ENCODE peak calls at places on chromosomes 3 and 15, in four cellular contexts. E is IMR-90, V is H1, S is K562. G is an unnamed sample.
A peak's percentile ranks its signal among the peaks of the same experiment; 100 is the strongest.

GRCh38 chr3:167575000-167575399 is 78.7 kb downstream of the WDR49 start:
- DNase-seq in E (no peak), V (no peak), S (no peak), G (no peak)

GRCh38 chr3:78281381-78281780 is 1241.5 kb downstream of the ROBO2 start:
- DNase-seq in E (no peak), V (no peak), S (no peak), G (no peak)

GRCh38 chr15:81945014-81945615 is 100.7 kb downstream of the MEX3B start:
- DNase-seq in E (no peak), V (no peak), S (peak; percentile 77), G (no peak)

GRCh38 chr3:71428841-71429609 is 154.5 kb downstream of the FOXP1 start:
- DNase-seq in E (peak; percentile 56), V (no peak), S (no peak), G (no peak)

GRCh38 chr3:81765425-81765824 is 4.0 kb upstream of the GBE1 start:
- DNase-seq in E (peak; percentile 30), V (no peak), S (no peak), G (no peak)

GRCh38 chr3:198028718-198029117 is 68.7 kb downstream of the LMLN start:
- DNase-seq in E (peak; percentile 81), V (no peak), S (no peak), G (no peak)

GRCh38 chr3:41202834-41203345 is 3.6 kb downstream of the CTNNB1 start:
- DNase-seq in E (peak; percentile 61), V (no peak), S (no peak), G (no peak)

GRCh38 chr15:90419738-90420487 is 31.9 kb downstream of the IQGAP1 start:
- DNase-seq in E (peak; percentile 92), V (no peak), S (no peak), G (peak; percentile 19)

GRCh38 chr3:43894176-43895049 is 203.7 kb downstream of the ABHD5 start:
- DNase-seq in E (peak; percentile 68), V (peak; percentile 39), S (peak; percentile 63), G (no peak)

GRCh38 chr3:15983232-15983631 is 185.5 kb upstream of the ANKRD28 start:
- DNase-seq in E (peak; percentile 78), V (no peak), S (no peak), G (no peak)

GRCh38 chr3:24837601-24838000 is 343.0 kb upstream of the THRB start:
- DNase-seq in E (no peak), V (no peak), S (no peak), G (no peak)

GRCh38 chr15:81481326-81481725 is 107.3 kb upstream of the TMC3 start:
- DNase-seq in E (no peak), V (no peak), S (no peak), G (no peak)

GRCh38 chr3:187944391-187945179 is 199.3 kb upstream of the BCL6 start:
- DNase-seq in E (no peak), V (no peak), S (no peak), G (no peak)

GRCh38 chr15:39474657-39475056 is 106.2 kb upstream of the THBS1 start:
- DNase-seq in E (no peak), V (no peak), S (no peak), G (no peak)

GRCh38 chr15:67547836-67548531 is 5.5 kb downstream of the MAP2K5 start:
- DNase-seq in E (peak; percentile 73), V (no peak), S (no peak), G (no peak)

GRCh38 chr3:190089711-190090110 is 31.0 kb downstream of the P3H2 start:
- DNase-seq in E (no peak), V (no peak), S (no peak), G (peak; percentile 59)

GRCh38 chr3:176814252-176814651 is 383.0 kb downstream of the TBL1XR1 start:
- DNase-seq in E (peak; percentile 43), V (peak; percentile 76), S (peak; percentile 15), G (no peak)

GRCh38 chr3:15974647-15975046 is 176.9 kb upstream of the ANKRD28 start:
- DNase-seq in E (no peak), V (peak; percentile 31), S (peak; percentile 26), G (no peak)

DNA sequence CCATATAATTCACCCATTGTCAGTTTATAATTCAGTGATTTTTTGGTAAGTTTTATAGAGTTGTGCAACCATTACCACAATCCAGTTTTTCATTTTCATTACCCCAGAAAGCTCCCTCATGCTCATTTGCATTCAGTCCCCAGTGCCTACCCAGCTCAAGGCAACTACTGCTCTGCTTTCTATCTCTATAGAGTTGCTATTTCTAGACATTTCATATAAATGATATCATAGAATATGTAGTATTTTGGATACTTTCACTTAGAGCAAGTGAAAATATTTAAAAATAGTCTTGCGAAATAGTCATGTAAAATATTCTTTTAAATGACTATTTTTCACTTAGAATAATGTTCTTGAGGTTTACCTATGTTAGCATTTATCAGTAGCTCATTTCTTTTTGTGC is 42.1 kb downstream of the ZNF654 start:
- DNase-seq in E (no peak), V (no peak), S (no peak), G (no peak)
- TF ChIP-seq CHD1 in E (no peak), V (no peak), S (no peak), G (no peak)

GRCh38 chr3:49530231-49530630 is 24.0 kb upstream of the BSN start:
- DNase-seq in E (no peak), V (no peak), S (no peak), G (no peak)
- TF ChIP-seq CHD1 in E (no peak), V (no peak), S (no peak), G (no peak)

GRCh38 chr15:76274226-76274625 is 37.0 kb downstream of the ETFA start:
- DNase-seq in E (peak; percentile 37), V (no peak), S (no peak), G (no peak)
- TF ChIP-seq CHD1 in E (no peak), V (no peak), S (no peak), G (no peak)

GRCh38 chr15:32864841-32865240 is 147.0 kb downstream of the GREM1 start:
- DNase-seq in E (no peak), V (no peak), S (no peak), G (no peak)

GRCh38 chr15:32864051-32864450 is 146.2 kb downstream of the GREM1 start:
- DNase-seq in E (no peak), V (no peak), S (no peak), G (no peak)

GRCh38 chr15:32859246-32859645 is 141.4 kb downstream of the GREM1 start:
- DNase-seq in E (no peak), V (no peak), S (no peak), G (no peak)

GRCh38 chr15:32859996-32860395 is 142.2 kb downstream of the GREM1 start:
- DNase-seq in E (no peak), V (no peak), S (no peak), G (no peak)

DNA sequence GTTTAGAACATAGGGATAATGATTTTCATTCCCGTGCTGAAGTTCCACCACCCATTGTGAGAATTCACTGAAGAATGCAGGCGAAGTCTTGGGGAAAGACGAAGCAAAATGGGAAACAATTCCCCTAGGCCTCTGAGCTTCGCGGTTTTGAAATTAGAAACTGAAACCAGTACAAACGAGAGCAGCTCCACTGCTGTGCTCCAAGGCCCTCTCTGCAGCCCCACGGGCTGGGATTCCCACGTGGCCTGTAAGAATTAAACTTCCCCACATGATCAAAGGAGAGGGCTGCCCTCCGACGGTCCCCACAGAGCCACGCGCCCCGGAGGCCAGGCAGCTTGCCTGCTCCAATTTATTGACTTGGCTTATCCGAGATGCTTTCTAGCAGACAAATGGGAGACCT is 143.9 kb downstream of the GREM1 start:
- DNase-seq in E (peak; percentile 73), V (no peak), S (no peak), G (no peak)
- TF ChIP-seq CHD1 in E (no peak), V (no peak), S (no peak), G (no peak)

GRCh38 chr15:77075528-77075927 is 4.6 kb upstream of the TSPAN3 start:
- DNase-seq in E (no peak), V (no peak), S (no peak), G (no peak)
- TF ChIP-seq CHD1 in E (no peak), V (no peak), S (no peak), G (no peak)

DNA sequence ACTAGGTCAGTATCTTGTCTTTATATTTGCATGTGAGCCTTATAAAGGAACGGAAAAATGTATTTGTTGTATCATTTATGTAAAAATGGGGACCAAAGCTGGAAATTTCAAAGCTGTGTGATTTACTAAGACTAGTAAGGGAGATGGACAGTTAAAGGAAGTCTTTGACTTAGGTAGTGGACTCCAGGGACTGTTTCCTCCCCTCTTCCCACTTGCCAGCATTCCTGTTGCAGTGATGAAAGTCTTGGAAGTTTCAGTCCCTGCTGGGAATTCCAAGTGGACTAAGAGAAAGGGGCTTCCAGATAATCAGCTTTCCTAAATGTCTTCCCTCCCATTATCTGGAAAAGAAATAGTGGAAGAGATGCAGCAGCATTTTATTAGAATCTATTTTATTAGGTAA is 141.6 kb downstream of the IL20RB start:
- DNase-seq in E (no peak), V (no peak), S (no peak), G (no peak)
- TF ChIP-seq CHD1 in E (no peak), V (no peak), S (no peak), G (no peak)

GRCh38 chr15:37105795-37106333 is 5.5 kb upstream of the MEIS2 start:
- DNase-seq in E (no peak), V (no peak), S (no peak), G (no peak)

GRCh38 chr15:37107071-37107753 is 6.9 kb upstream of the MEIS2 start:
- DNase-seq in E (no peak), V (no peak), S (no peak), G (no peak)

GRCh38 chr15:37104413-37105392 is 4.4 kb upstream of the MEIS2 start:
- DNase-seq in E (no peak), V (no peak), S (peak; percentile 20), G (no peak)

GRCh38 chr15:37107754-37108724 is 7.7 kb upstream of the MEIS2 start:
- DNase-seq in E (no peak), V (no peak), S (no peak), G (no peak)

DNA sequence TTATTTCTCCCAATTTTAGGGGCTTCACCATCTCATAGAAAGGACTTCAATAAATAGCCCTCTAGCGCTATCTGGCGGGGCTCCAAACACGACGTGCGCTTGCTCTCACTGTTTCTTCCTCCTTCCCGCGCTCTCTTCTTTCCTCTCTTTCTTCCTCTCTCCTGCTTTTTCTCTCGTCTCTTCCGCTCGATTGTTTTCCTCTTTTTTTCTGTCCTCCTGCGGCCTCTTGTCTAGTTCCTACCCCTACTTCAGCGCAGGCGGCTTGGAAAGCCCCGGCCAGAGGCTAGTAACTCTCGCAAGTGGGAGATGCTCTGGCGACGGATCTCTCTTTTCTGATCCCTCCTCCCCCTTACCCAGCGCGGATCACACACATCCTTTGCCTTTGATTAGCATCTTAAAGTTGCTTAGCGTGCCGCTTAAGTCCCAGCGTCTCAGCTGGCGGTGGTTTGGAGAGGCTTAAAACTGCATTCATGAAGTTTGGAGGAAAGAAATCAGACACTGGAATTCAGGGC is 6.2 kb upstream of the MEIS2 start:
- DNase-seq in E (peak; percentile 24), V (no peak), S (no peak), G (no peak)
- TF ChIP-seq CHD1 in E (no peak), V (no peak), S (no peak), G (no peak)

GRCh38 chr3:141052570-141053069 is 1.5 kb downstream of the SPSB4 start:
- DNase-seq in E (no peak), V (no peak), S (no peak), G (no peak)
- TF ChIP-seq CHD1 in E (no peak), V (no peak), S (no peak), G (no peak)

G was measured in GM12878.